ENCODE peak calls at places on chromosomes 1 and 21, in seven cellular contexts. One of them, this sample, is unnamed.

GRCh38 chr1:48469616-48470500 is 2.1 kb downstream of the SPATA6 start:
- DNase-seq in right lobe of liver: no peak
- DNase-seq in esophagus muscularis mucosa: no peak
- DNase-seq in adrenal gland: peak
- DNase-seq in A549: no peak
- DNase-seq in body of pancreas: peak
- DNase-seq in endothelial cell of umbilical vein: peak
- DNase-seq in this sample: no peak

GRCh38 chr1:158112994-158113758 is 67.5 kb upstream of the CD1D start:
- DNase-seq in right lobe of liver: no peak
- DNase-seq in adrenal gland: peak
- DNase-seq in esophagus muscularis mucosa: no peak
- DNase-seq in body of pancreas: peak
- DNase-seq in endothelial cell of umbilical vein: peak
- DNase-seq in A549: peak
- DNase-seq in this sample: no peak

GRCh38 chr1:27886353-27886679 is 14.0 kb downstream of the THEMIS2 start:
- DNase-seq in esophagus muscularis mucosa: no peak
- DNase-seq in endothelial cell of umbilical vein: no peak
- DNase-seq in A549: no peak
- DNase-seq in body of pancreas: no peak
- DNase-seq in right lobe of liver: no peak
- DNase-seq in adrenal gland: no peak
- DNase-seq in this sample: no peak

GRCh38 chr21:15534450-15534886 is 195.3 kb upstream of the USP25 start:
- DNase-seq in A549: no peak
- DNase-seq in right lobe of liver: no peak
- DNase-seq in body of pancreas: no peak
- DNase-seq in esophagus muscularis mucosa: no peak
- DNase-seq in adrenal gland: no peak
- DNase-seq in endothelial cell of umbilical vein: no peak
- DNase-seq in this sample: no peak

GRCh38 chr1:64896546-64896945 is 69.8 kb downstream of the JAK1 start:
- DNase-seq in right lobe of liver: no peak
- DNase-seq in adrenal gland: no peak
- DNase-seq in endothelial cell of umbilical vein: no peak
- DNase-seq in A549: no peak
- DNase-seq in body of pancreas: no peak
- DNase-seq in esophagus muscularis mucosa: no peak
- DNase-seq in this sample: no peak

GRCh38 chr1:150366416-150367296 is 2.7 kb downstream of the RPRD2 start:
- DNase-seq in esophagus muscularis mucosa: no peak
- DNase-seq in endothelial cell of umbilical vein: peak
- DNase-seq in right lobe of liver: no peak
- DNase-seq in body of pancreas: no peak
- DNase-seq in A549: no peak
- DNase-seq in adrenal gland: no peak
- DNase-seq in this sample: no peak

GRCh38 chr1:224732367-224733006 is 116.4 kb downstream of the CNIH3 start:
- DNase-seq in esophagus muscularis mucosa: no peak
- DNase-seq in A549: no peak
- DNase-seq in adrenal gland: no peak
- DNase-seq in endothelial cell of umbilical vein: no peak
- DNase-seq in right lobe of liver: peak
- DNase-seq in body of pancreas: no peak
- DNase-seq in this sample: no peak

GRCh38 chr1:33410091-33410701 is 20.7 kb downstream of the PHC2 start:
- DNase-seq in right lobe of liver: no peak
- DNase-seq in A549: no peak
- DNase-seq in body of pancreas: no peak
- DNase-seq in esophagus muscularis mucosa: no peak
- DNase-seq in adrenal gland: no peak
- DNase-seq in endothelial cell of umbilical vein: no peak
- DNase-seq in this sample: no peak

GRCh38 chr1:9822897-9823692 is 670 bp downstream of the CLSTN1 start:
- DNase-seq in esophagus muscularis mucosa: no peak
- DNase-seq in adrenal gland: peak
- DNase-seq in right lobe of liver: peak
- DNase-seq in A549: peak
- DNase-seq in endothelial cell of umbilical vein: peak
- DNase-seq in body of pancreas: no peak
- DNase-seq in this sample: peak

GRCh38 chr1:174333437-174333836 is 114.3 kb upstream of the GPR52 start:
- DNase-seq in esophagus muscularis mucosa: no peak
- DNase-seq in adrenal gland: no peak
- DNase-seq in body of pancreas: no peak
- DNase-seq in right lobe of liver: no peak
- DNase-seq in endothelial cell of umbilical vein: no peak
- DNase-seq in A549: no peak
- DNase-seq in this sample: no peak
- TF ChIP-seq POLR2A in esophagus muscularis mucosa: no peak
- TF ChIP-seq POLR2A in adrenal gland: no peak
- TF ChIP-seq POLR2A in body of pancreas: no peak
- TF ChIP-seq POLR2A in right lobe of liver: no peak
- TF ChIP-seq POLR2A in endothelial cell of umbilical vein: no peak
- TF ChIP-seq POLR2A in A549: no peak
- TF ChIP-seq POLR2A in this sample: no peak

GRCh38 chr1:23561076-23561812 is 1.9 kb upstream of the ID3 start:
- DNase-seq in endothelial cell of umbilical vein: peak
- DNase-seq in adrenal gland: no peak
- DNase-seq in right lobe of liver: no peak
- DNase-seq in body of pancreas: no peak
- DNase-seq in esophagus muscularis mucosa: no peak
- DNase-seq in A549: no peak
- DNase-seq in this sample: no peak

GRCh38 chr1:23563755-23564374 is 4.6 kb upstream of the ID3 start:
- DNase-seq in right lobe of liver: no peak
- DNase-seq in A549: peak
- DNase-seq in esophagus muscularis mucosa: no peak
- DNase-seq in endothelial cell of umbilical vein: no peak
- DNase-seq in adrenal gland: no peak
- DNase-seq in body of pancreas: no peak
- DNase-seq in this sample: no peak

GRCh38 chr1:23563003-23563402 is 3.7 kb upstream of the ID3 start:
- DNase-seq in endothelial cell of umbilical vein: no peak
- DNase-seq in esophagus muscularis mucosa: no peak
- DNase-seq in A549: no peak
- DNase-seq in body of pancreas: no peak
- DNase-seq in right lobe of liver: no peak
- DNase-seq in adrenal gland: no peak
- DNase-seq in this sample: no peak

GRCh38 chr1:23561813-23562100 is 2.5 kb upstream of the ID3 start:
- DNase-seq in adrenal gland: no peak
- DNase-seq in endothelial cell of umbilical vein: no peak
- DNase-seq in esophagus muscularis mucosa: no peak
- DNase-seq in right lobe of liver: no peak
- DNase-seq in A549: no peak
- DNase-seq in body of pancreas: no peak
- DNase-seq in this sample: no peak

GRCh38 chr1:23562138-23562819 is 3.0 kb upstream of the ID3 start:
- DNase-seq in endothelial cell of umbilical vein: peak
- DNase-seq in right lobe of liver: peak
- DNase-seq in adrenal gland: peak
- DNase-seq in esophagus muscularis mucosa: peak
- DNase-seq in A549: peak
- DNase-seq in body of pancreas: peak
- DNase-seq in this sample: peak
- TF ChIP-seq POLR2A in endothelial cell of umbilical vein: peak
- TF ChIP-seq POLR2A in right lobe of liver: peak
- TF ChIP-seq POLR2A in adrenal gland: peak
- TF ChIP-seq POLR2A in esophagus muscularis mucosa: peak
- TF ChIP-seq POLR2A in A549: no peak
- TF ChIP-seq POLR2A in body of pancreas: peak
- TF ChIP-seq POLR2A in this sample: no peak

DNA sequence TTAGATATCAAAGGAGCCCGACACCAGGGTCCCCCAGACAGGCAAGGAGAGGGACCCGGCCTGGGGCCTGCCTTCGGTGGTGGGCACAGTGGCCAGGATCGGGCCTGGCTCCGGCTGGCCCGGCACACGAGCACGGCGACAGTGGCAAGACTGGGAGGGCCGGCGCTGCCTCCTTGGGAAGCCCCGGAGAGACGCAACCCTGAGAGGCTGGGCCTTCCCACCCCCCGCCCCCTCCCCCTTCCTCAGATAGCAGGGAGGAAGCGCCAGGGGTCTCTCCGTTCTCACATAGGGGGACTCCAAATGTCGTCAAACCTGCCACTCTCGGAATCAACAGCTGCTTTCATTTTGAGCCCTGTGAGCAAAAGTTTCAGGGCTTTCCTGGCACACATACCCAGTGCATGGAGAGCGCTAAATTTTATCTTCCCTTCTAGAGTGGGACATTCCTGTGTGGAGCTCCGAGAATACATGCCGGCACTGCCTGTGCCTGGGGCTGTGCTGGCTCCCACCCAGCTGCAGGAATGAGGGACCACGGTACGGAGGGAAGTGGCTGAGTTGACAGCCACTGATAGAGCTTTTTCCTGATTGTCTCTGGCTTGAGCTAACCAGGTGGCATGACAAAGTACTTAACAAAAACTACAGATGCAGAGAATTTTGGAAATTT is 62.4 kb downstream of the CD247 start:
- DNase-seq in right lobe of liver: no peak
- DNase-seq in body of pancreas: no peak
- DNase-seq in adrenal gland: peak
- DNase-seq in A549: peak
- DNase-seq in endothelial cell of umbilical vein: peak
- DNase-seq in esophagus muscularis mucosa: no peak
- DNase-seq in this sample: no peak
- TF ChIP-seq POLR2A in right lobe of liver: no peak
- TF ChIP-seq POLR2A in body of pancreas: no peak
- TF ChIP-seq POLR2A in adrenal gland: no peak
- TF ChIP-seq POLR2A in A549: no peak
- TF ChIP-seq POLR2A in endothelial cell of umbilical vein: no peak
- TF ChIP-seq POLR2A in esophagus muscularis mucosa: no peak
- TF ChIP-seq POLR2A in this sample: no peak

DNA sequence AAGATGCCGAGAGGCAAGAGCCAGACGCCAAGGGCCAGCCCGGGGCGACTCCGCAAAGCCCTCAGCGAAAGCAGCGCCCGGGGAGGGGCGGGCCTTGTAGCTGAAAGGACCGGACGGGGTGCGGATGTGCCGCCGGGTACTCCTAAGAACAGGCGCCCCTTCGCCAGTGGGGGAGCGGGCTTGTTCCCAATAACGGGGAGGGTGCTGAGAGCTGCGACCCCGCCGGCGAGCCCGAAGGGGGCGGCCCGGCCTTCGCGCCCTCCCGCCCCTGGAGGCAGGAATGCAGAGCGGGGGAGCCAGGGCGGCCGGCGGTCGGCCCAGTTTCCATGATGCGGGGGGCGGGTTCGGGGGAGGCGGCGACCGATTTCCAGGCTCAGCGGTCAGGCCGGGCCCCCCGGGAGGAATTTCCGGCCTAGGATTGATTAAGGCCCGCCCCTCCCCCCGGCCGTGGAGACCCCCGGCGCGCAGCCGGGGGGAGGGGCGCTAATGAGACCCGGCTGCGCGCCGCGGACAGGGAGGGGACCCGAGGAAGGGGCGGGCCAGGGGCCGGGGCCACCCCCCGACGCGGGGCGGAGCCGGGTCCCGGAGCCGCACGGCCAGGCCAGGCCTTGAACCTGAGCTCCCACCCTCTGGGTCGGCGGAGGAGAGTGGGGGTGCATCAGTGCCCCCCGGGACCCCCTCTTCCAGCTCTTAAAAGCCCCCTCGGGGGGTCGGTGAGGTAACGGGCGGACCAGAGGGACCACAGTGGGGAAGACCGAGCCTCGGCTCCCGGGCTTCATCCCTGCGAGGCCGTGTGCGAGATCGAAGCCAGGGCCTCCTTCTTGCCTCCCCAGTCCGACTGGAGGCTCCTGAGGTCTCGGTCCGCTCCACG is 898 bp upstream of the TMEM200B start:
- DNase-seq in esophagus muscularis mucosa: peak
- DNase-seq in A549: peak
- DNase-seq in body of pancreas: peak
- DNase-seq in right lobe of liver: peak
- DNase-seq in adrenal gland: peak
- DNase-seq in endothelial cell of umbilical vein: peak
- DNase-seq in this sample: peak
- TF ChIP-seq POLR2A in esophagus muscularis mucosa: peak
- TF ChIP-seq POLR2A in A549: peak
- TF ChIP-seq POLR2A in body of pancreas: peak
- TF ChIP-seq POLR2A in right lobe of liver: peak
- TF ChIP-seq POLR2A in adrenal gland: peak
- TF ChIP-seq POLR2A in endothelial cell of umbilical vein: peak
- TF ChIP-seq POLR2A in this sample: peak

GRCh38 chr1:235865565-235866206 is 1.0 kb downstream of the LYST start:
- DNase-seq in adrenal gland: no peak
- DNase-seq in A549: no peak
- DNase-seq in endothelial cell of umbilical vein: no peak
- DNase-seq in body of pancreas: no peak
- DNase-seq in esophagus muscularis mucosa: no peak
- DNase-seq in right lobe of liver: no peak
- DNase-seq in this sample: no peak

GRCh38 chr1:235866207-235866912 is at the start of gene LYST:
- DNase-seq in adrenal gland: peak
- DNase-seq in right lobe of liver: peak
- DNase-seq in esophagus muscularis mucosa: no peak
- DNase-seq in endothelial cell of umbilical vein: peak
- DNase-seq in A549: peak
- DNase-seq in body of pancreas: peak
- DNase-seq in this sample: peak

GRCh38 chr1:235867903-235868469 is 1.3 kb upstream of the LYST start:
- DNase-seq in A549: no peak
- DNase-seq in right lobe of liver: no peak
- DNase-seq in esophagus muscularis mucosa: no peak
- DNase-seq in body of pancreas: no peak
- DNase-seq in endothelial cell of umbilical vein: no peak
- DNase-seq in adrenal gland: no peak
- DNase-seq in this sample: no peak

GRCh38 chr1:235864965-235865525 is 1.7 kb downstream of the LYST start:
- DNase-seq in right lobe of liver: no peak
- DNase-seq in esophagus muscularis mucosa: no peak
- DNase-seq in adrenal gland: no peak
- DNase-seq in endothelial cell of umbilical vein: no peak
- DNase-seq in body of pancreas: no peak
- DNase-seq in A549: no peak
- DNase-seq in this sample: no peak

GRCh38 chr1:235866913-235867850 is 476 bp upstream of the LYST start:
- DNase-seq in esophagus muscularis mucosa: peak
- DNase-seq in endothelial cell of umbilical vein: peak
- DNase-seq in body of pancreas: peak
- DNase-seq in adrenal gland: peak
- DNase-seq in right lobe of liver: peak
- DNase-seq in A549: peak
- DNase-seq in this sample: peak
- TF ChIP-seq POLR2A in esophagus muscularis mucosa: peak
- TF ChIP-seq POLR2A in endothelial cell of umbilical vein: peak
- TF ChIP-seq POLR2A in body of pancreas: peak
- TF ChIP-seq POLR2A in adrenal gland: peak
- TF ChIP-seq POLR2A in right lobe of liver: peak
- TF ChIP-seq POLR2A in A549: peak
- TF ChIP-seq POLR2A in this sample: peak

This sample was measured in H54.